ENCODE peak calls at places on chromosomes 16 and 17, in nine cellular contexts. One of them, this sample, is unnamed. For H3K9me3 and H3K36me3, the result is how much of the 10 kb centered on the place peaks cover.

GRCh38 chr17:68539536-68540469 is 27.6 kb downstream of the PRKAR1A start:
- DNase-seq in breast epithelium: no peak
- DNase-seq in right lobe of liver: no peak
- DNase-seq in CD4-positive, CD25-positive, alpha-beta regulatory T cell: peak
- DNase-seq in OCI-LY7: peak
- DNase-seq in Caco-2: peak
- DNase-seq in WERI-Rb-1: no peak
- DNase-seq in IMR-90: no peak
- DNase-seq in HepG2: peak
- DNase-seq in this sample: no peak

GRCh38 chr16:81095653-81095952 is 592 bp downstream of the GCSH start:
- DNase-seq in breast epithelium: no peak
- DNase-seq in OCI-LY7: no peak
- DNase-seq in Caco-2: no peak
- DNase-seq in IMR-90: no peak
- DNase-seq in right lobe of liver: no peak
- DNase-seq in HepG2: no peak
- DNase-seq in WERI-Rb-1: peak
- DNase-seq in CD4-positive, CD25-positive, alpha-beta regulatory T cell: peak
- DNase-seq in this sample: no peak

GRCh38 chr17:42879596-42879985 is 21.0 kb upstream of the G6PC1 start:
- DNase-seq in HepG2: no peak
- DNase-seq in Caco-2: no peak
- DNase-seq in breast epithelium: no peak
- DNase-seq in CD4-positive, CD25-positive, alpha-beta regulatory T cell: no peak
- DNase-seq in right lobe of liver: no peak
- DNase-seq in IMR-90: peak
- DNase-seq in OCI-LY7: no peak
- DNase-seq in WERI-Rb-1: no peak
- DNase-seq in this sample: no peak

GRCh38 chr16:54164789-54165173 is 121.8 kb downstream of the IRX3 start:
- DNase-seq in Caco-2: no peak
- DNase-seq in HepG2: no peak
- DNase-seq in IMR-90: no peak
- DNase-seq in OCI-LY7: no peak
- DNase-seq in CD4-positive, CD25-positive, alpha-beta regulatory T cell: no peak
- DNase-seq in WERI-Rb-1: no peak
- DNase-seq in right lobe of liver: no peak
- DNase-seq in breast epithelium: no peak
- DNase-seq in this sample: no peak

GRCh38 chr17:45579529-45580495 is 89.3 kb upstream of the PLEKHM1 start:
- DNase-seq in breast epithelium: no peak
- DNase-seq in CD4-positive, CD25-positive, alpha-beta regulatory T cell: no peak
- DNase-seq in HepG2: no peak
- DNase-seq in IMR-90: no peak
- DNase-seq in OCI-LY7: no peak
- DNase-seq in Caco-2: no peak
- DNase-seq in right lobe of liver: no peak
- DNase-seq in WERI-Rb-1: peak
- DNase-seq in this sample: no peak

GRCh38 chr17:74218436-74218835 is 5.1 kb downstream of the TTYH2 start:
- DNase-seq in WERI-Rb-1: no peak
- DNase-seq in breast epithelium: no peak
- DNase-seq in HepG2: no peak
- DNase-seq in IMR-90: no peak
- DNase-seq in OCI-LY7: no peak
- DNase-seq in Caco-2: no peak
- DNase-seq in CD4-positive, CD25-positive, alpha-beta regulatory T cell: no peak
- DNase-seq in right lobe of liver: no peak
- DNase-seq in this sample: no peak

GRCh38 chr17:5283531-5284315 is 1.6 kb downstream of the RABEP1 start:
- DNase-seq in IMR-90: peak
- DNase-seq in WERI-Rb-1: no peak
- DNase-seq in HepG2: no peak
- DNase-seq in CD4-positive, CD25-positive, alpha-beta regulatory T cell: peak
- DNase-seq in breast epithelium: no peak
- DNase-seq in OCI-LY7: peak
- DNase-seq in right lobe of liver: no peak
- DNase-seq in Caco-2: no peak
- DNase-seq in this sample: no peak

GRCh38 chr17:68707032-68707431 is 105.9 kb upstream of the FAM20A start:
- DNase-seq in Caco-2: no peak
- DNase-seq in WERI-Rb-1: no peak
- DNase-seq in breast epithelium: no peak
- DNase-seq in CD4-positive, CD25-positive, alpha-beta regulatory T cell: no peak
- DNase-seq in right lobe of liver: no peak
- DNase-seq in OCI-LY7: no peak
- DNase-seq in HepG2: no peak
- DNase-seq in IMR-90: peak
- DNase-seq in this sample: peak

GRCh38 chr16:19718624-19718965 is 524 bp downstream of the IQCK start:
- DNase-seq in WERI-Rb-1: no peak
- DNase-seq in Caco-2: no peak
- DNase-seq in CD4-positive, CD25-positive, alpha-beta regulatory T cell: peak
- DNase-seq in breast epithelium: no peak
- DNase-seq in HepG2: no peak
- DNase-seq in IMR-90: peak
- DNase-seq in OCI-LY7: peak
- DNase-seq in right lobe of liver: no peak
- DNase-seq in this sample: peak

GRCh38 chr17:37711113-37711512 is 33.7 kb downstream of the HNF1B start:
- DNase-seq in right lobe of liver: no peak
- DNase-seq in CD4-positive, CD25-positive, alpha-beta regulatory T cell: no peak
- DNase-seq in breast epithelium: no peak
- DNase-seq in OCI-LY7: no peak
- DNase-seq in IMR-90: no peak
- DNase-seq in Caco-2: no peak
- DNase-seq in HepG2: peak
- DNase-seq in WERI-Rb-1: no peak
- DNase-seq in this sample: no peak

GRCh38 chr16:8675183-8676159 is 1.1 kb downstream of the ABAT start:
- DNase-seq in CD4-positive, CD25-positive, alpha-beta regulatory T cell: peak
- DNase-seq in OCI-LY7: no peak
- DNase-seq in IMR-90: no peak
- DNase-seq in Caco-2: no peak
- DNase-seq in HepG2: peak
- DNase-seq in right lobe of liver: peak
- DNase-seq in breast epithelium: no peak
- DNase-seq in WERI-Rb-1: no peak
- DNase-seq in this sample: no peak

DNA sequence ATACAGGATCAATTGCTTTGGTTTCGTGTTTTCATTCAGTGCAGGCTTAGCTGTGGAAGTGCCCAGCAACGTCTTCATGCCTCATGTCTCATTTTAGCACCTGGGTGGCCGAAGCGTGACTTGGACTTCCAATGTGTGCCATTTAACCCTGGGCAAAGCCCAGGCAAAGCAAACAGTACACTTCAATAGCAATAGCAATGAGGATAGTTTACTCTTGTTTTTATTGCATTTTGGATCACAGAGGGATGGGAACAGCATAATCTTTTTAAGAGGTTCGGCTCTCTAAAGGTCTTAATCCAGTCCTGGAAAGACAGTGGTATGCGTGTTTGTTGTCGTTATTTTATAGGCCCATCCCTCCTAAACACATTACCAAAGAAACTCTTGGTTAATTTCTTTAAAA is 86.2 kb downstream of the HS3ST3B1 start:
- DNase-seq in WERI-Rb-1: no peak
- DNase-seq in OCI-LY7: no peak
- DNase-seq in right lobe of liver: no peak
- DNase-seq in Caco-2: no peak
- DNase-seq in HepG2: no peak
- DNase-seq in IMR-90: no peak
- DNase-seq in breast epithelium: no peak
- DNase-seq in CD4-positive, CD25-positive, alpha-beta regulatory T cell: no peak
- DNase-seq in this sample: no peak
- H3K9me3 ChIP-seq in WERI-Rb-1: under half
- H3K9me3 ChIP-seq in OCI-LY7: under half
- H3K9me3 ChIP-seq in right lobe of liver: under half
- H3K9me3 ChIP-seq in Caco-2: under half
- H3K9me3 ChIP-seq in HepG2: under half
- H3K9me3 ChIP-seq in IMR-90: under half
- H3K9me3 ChIP-seq in breast epithelium: under half
- H3K9me3 ChIP-seq in CD4-positive, CD25-positive, alpha-beta regulatory T cell: under half
- H3K9me3 ChIP-seq in this sample: under half

GRCh38 chr17:41421617-41422016 is 2.8 kb downstream of the KRT37 start:
- DNase-seq in WERI-Rb-1: no peak
- DNase-seq in right lobe of liver: no peak
- DNase-seq in CD4-positive, CD25-positive, alpha-beta regulatory T cell: no peak
- DNase-seq in breast epithelium: no peak
- DNase-seq in HepG2: no peak
- DNase-seq in Caco-2: no peak
- DNase-seq in IMR-90: no peak
- DNase-seq in OCI-LY7: no peak
- DNase-seq in this sample: no peak

GRCh38 chr17:41418116-41418860 is 6.1 kb downstream of the KRT37 start:
- DNase-seq in HepG2: no peak
- DNase-seq in Caco-2: no peak
- DNase-seq in WERI-Rb-1: no peak
- DNase-seq in OCI-LY7: no peak
- DNase-seq in right lobe of liver: no peak
- DNase-seq in CD4-positive, CD25-positive, alpha-beta regulatory T cell: no peak
- DNase-seq in IMR-90: no peak
- DNase-seq in breast epithelium: peak
- DNase-seq in this sample: no peak

GRCh38 chr17:41420134-41420533 is 4.3 kb downstream of the KRT37 start:
- DNase-seq in HepG2: no peak
- DNase-seq in right lobe of liver: no peak
- DNase-seq in OCI-LY7: no peak
- DNase-seq in breast epithelium: peak
- DNase-seq in Caco-2: no peak
- DNase-seq in IMR-90: peak
- DNase-seq in CD4-positive, CD25-positive, alpha-beta regulatory T cell: no peak
- DNase-seq in WERI-Rb-1: no peak
- DNase-seq in this sample: peak

GRCh38 chr17:41421116-41421515 is 3.3 kb downstream of the KRT37 start:
- DNase-seq in IMR-90: peak
- DNase-seq in breast epithelium: no peak
- DNase-seq in Caco-2: no peak
- DNase-seq in right lobe of liver: no peak
- DNase-seq in CD4-positive, CD25-positive, alpha-beta regulatory T cell: no peak
- DNase-seq in OCI-LY7: no peak
- DNase-seq in WERI-Rb-1: no peak
- DNase-seq in HepG2: peak
- DNase-seq in this sample: no peak

GRCh38 chr17:41419712-41420111 is 4.7 kb downstream of the KRT37 start:
- DNase-seq in HepG2: no peak
- DNase-seq in breast epithelium: peak
- DNase-seq in WERI-Rb-1: no peak
- DNase-seq in right lobe of liver: no peak
- DNase-seq in OCI-LY7: no peak
- DNase-seq in CD4-positive, CD25-positive, alpha-beta regulatory T cell: no peak
- DNase-seq in IMR-90: no peak
- DNase-seq in Caco-2: no peak
- DNase-seq in this sample: no peak
- H3K36me3 ChIP-seq in HepG2: under half
- H3K36me3 ChIP-seq in breast epithelium: under half
- H3K36me3 ChIP-seq in WERI-Rb-1: under half
- H3K36me3 ChIP-seq in right lobe of liver: under half
- H3K36me3 ChIP-seq in OCI-LY7: under half
- H3K36me3 ChIP-seq in CD4-positive, CD25-positive, alpha-beta regulatory T cell: under half
- H3K36me3 ChIP-seq in IMR-90: under half
- H3K36me3 ChIP-seq in Caco-2: under half
- H3K36me3 ChIP-seq in this sample: under half

DNA sequence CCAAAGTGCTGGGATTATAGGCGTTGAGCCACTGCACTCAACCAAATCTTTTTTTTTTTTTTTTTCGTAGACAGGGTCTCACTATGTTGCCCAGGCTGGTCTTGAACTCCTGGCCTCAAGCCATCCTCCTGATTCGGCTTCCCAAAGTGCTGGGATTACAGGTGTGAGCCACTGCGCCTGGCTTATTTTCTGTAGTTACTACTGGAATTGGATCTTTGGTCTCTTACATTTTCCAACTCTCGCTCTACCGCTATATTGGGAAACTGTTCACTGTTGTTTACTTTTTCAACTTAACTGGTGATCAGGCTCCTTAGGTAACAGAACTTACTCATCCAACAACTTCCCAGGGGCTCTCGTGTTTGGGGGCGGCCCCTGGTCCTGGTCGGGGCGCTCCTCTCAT is 14.1 kb downstream of the ZNF200 start:
- DNase-seq in right lobe of liver: no peak
- DNase-seq in OCI-LY7: no peak
- DNase-seq in WERI-Rb-1: no peak
- DNase-seq in IMR-90: no peak
- DNase-seq in CD4-positive, CD25-positive, alpha-beta regulatory T cell: no peak
- DNase-seq in breast epithelium: no peak
- DNase-seq in HepG2: peak
- DNase-seq in Caco-2: no peak
- DNase-seq in this sample: no peak
- H3K9me3 ChIP-seq in right lobe of liver: under half
- H3K9me3 ChIP-seq in OCI-LY7: under half
- H3K9me3 ChIP-seq in WERI-Rb-1: under half
- H3K9me3 ChIP-seq in IMR-90: under half
- H3K9me3 ChIP-seq in CD4-positive, CD25-positive, alpha-beta regulatory T cell: half or more
- H3K9me3 ChIP-seq in breast epithelium: half or more
- H3K9me3 ChIP-seq in HepG2: under half
- H3K9me3 ChIP-seq in Caco-2: under half
- H3K9me3 ChIP-seq in this sample: under half

GRCh38 chr16:84778720-84779119 is 41.1 kb upstream of the CRISPLD2 start:
- DNase-seq in CD4-positive, CD25-positive, alpha-beta regulatory T cell: no peak
- DNase-seq in breast epithelium: no peak
- DNase-seq in Caco-2: no peak
- DNase-seq in WERI-Rb-1: no peak
- DNase-seq in IMR-90: no peak
- DNase-seq in HepG2: no peak
- DNase-seq in OCI-LY7: no peak
- DNase-seq in right lobe of liver: no peak
- DNase-seq in this sample: no peak

GRCh38 chr16:84780977-84781376 is 38.8 kb upstream of the CRISPLD2 start:
- DNase-seq in Caco-2: no peak
- DNase-seq in CD4-positive, CD25-positive, alpha-beta regulatory T cell: no peak
- DNase-seq in HepG2: no peak
- DNase-seq in OCI-LY7: no peak
- DNase-seq in IMR-90: no peak
- DNase-seq in right lobe of liver: no peak
- DNase-seq in WERI-Rb-1: no peak
- DNase-seq in breast epithelium: no peak
- DNase-seq in this sample: no peak

GRCh38 chr16:84782841-84783240 is 36.9 kb upstream of the CRISPLD2 start:
- DNase-seq in IMR-90: no peak
- DNase-seq in right lobe of liver: no peak
- DNase-seq in OCI-LY7: no peak
- DNase-seq in HepG2: no peak
- DNase-seq in WERI-Rb-1: no peak
- DNase-seq in breast epithelium: no peak
- DNase-seq in Caco-2: no peak
- DNase-seq in CD4-positive, CD25-positive, alpha-beta regulatory T cell: no peak
- DNase-seq in this sample: no peak

GRCh38 chr16:84777435-84777834 is 42.4 kb upstream of the CRISPLD2 start:
- DNase-seq in HepG2: no peak
- DNase-seq in right lobe of liver: no peak
- DNase-seq in Caco-2: no peak
- DNase-seq in IMR-90: no peak
- DNase-seq in breast epithelium: no peak
- DNase-seq in OCI-LY7: no peak
- DNase-seq in CD4-positive, CD25-positive, alpha-beta regulatory T cell: no peak
- DNase-seq in WERI-Rb-1: no peak
- DNase-seq in this sample: no peak

DNA sequence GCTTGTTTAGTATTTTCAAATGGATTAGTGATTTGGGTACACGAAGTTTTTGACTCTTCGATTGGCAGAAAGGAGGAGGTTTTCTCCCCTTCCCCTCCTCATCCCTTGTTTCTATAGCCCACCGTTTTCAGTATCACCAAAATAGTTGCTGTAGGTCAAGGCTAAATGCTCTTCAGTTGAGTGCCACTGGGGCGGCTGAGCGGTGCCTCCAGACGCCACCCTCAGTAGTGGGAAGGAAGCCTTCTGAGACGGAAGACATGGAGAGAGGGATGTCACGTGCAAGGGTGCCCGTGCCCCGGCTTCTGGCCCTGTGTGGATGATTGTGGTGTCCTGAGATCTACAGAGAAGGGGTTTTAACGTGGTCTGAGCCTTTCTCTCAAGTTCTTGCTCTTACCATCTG is 39.7 kb upstream of the CRISPLD2 start:
- DNase-seq in IMR-90: no peak
- DNase-seq in CD4-positive, CD25-positive, alpha-beta regulatory T cell: no peak
- DNase-seq in WERI-Rb-1: no peak
- DNase-seq in HepG2: no peak
- DNase-seq in breast epithelium: no peak
- DNase-seq in Caco-2: no peak
- DNase-seq in right lobe of liver: no peak
- DNase-seq in OCI-LY7: no peak
- DNase-seq in this sample: no peak
- H3K36me3 ChIP-seq in IMR-90: under half
- H3K36me3 ChIP-seq in CD4-positive, CD25-positive, alpha-beta regulatory T cell: under half
- H3K36me3 ChIP-seq in WERI-Rb-1: under half
- H3K36me3 ChIP-seq in HepG2: under half
- H3K36me3 ChIP-seq in breast epithelium: under half
- H3K36me3 ChIP-seq in Caco-2: under half
- H3K36me3 ChIP-seq in right lobe of liver: under half
- H3K36me3 ChIP-seq in OCI-LY7: half or more
- H3K36me3 ChIP-seq in this sample: under half